ENCODE peak calls at places on chromosomes 4 and X, in six cellular contexts. L, A, O, Z, F and B are unnamed samples.

GRCh38 chr4:32135642-32136041 is 1415.5 kb downstream of the PCDH7 start:
- DNase-seq in L (no peak), A (no peak), O (no peak), Z (no peak), F (no peak), B (no peak)

GRCh38 chrX:109660756-109661155 is 35.8 kb upstream of the KCNE5 start:
- DNase-seq in L (no peak), A (no peak), O (no peak), Z (no peak), F (no peak), B (no peak)

GRCh38 chr4:163544407-163545038 is 50.0 kb downstream of the TMA16 start:
- DNase-seq in L (no peak), A (peak; percentile 78), O (peak; percentile 22), Z (no peak), F (peak; percentile 72), B (peak; percentile 27)

GRCh38 chr4:40525811-40526598 is 103.7 kb downstream of the RBM47 start:
- DNase-seq in L (peak; percentile 51), A (no peak), O (no peak), Z (no peak), F (peak; percentile 45), B (peak; percentile 38)

GRCh38 chr4:187063251-187063650 is 339.6 kb upstream of the FAT1 start:
- DNase-seq in L (no peak), A (no peak), O (no peak), Z (no peak), F (no peak), B (no peak)

GRCh38 chrX:7147431-7147977 is at the start of gene STS:
- DNase-seq in L (no peak), A (peak; percentile 49), O (no peak), Z (no peak), F (no peak), B (no peak)

GRCh38 chr4:151163855-151164254 is 64.4 kb downstream of the RPS3A start:
- DNase-seq in L (no peak), A (no peak), O (no peak), Z (no peak), F (no peak), B (no peak)

GRCh38 chr4:37928896-37929537 is 31.2 kb upstream of the PTTG2 start:
- DNase-seq in L (no peak), A (no peak), O (no peak), Z (no peak), F (no peak), B (no peak)

GRCh38 chrX:95484781-95485180 is 1199.9 kb upstream of the DIAPH2 start:
- DNase-seq in L (no peak), A (no peak), O (no peak), Z (no peak), F (no peak), B (no peak)

GRCh38 chr4:165199722-165200121 is 7.6 kb upstream of the KLHL2 start:
- DNase-seq in L (no peak), A (no peak), O (no peak), Z (no peak), F (no peak), B (no peak)

GRCh38 chr4:142274137-142274536 is 572.0 kb downstream of the INPP4B start:
- DNase-seq in L (no peak), A (no peak), O (no peak), Z (no peak), F (no peak), B (no peak)

GRCh38 chr4:68375667-68376559 is 26.0 kb upstream of the YTHDC1 start:
- DNase-seq in L (peak; percentile 81), A (peak; percentile 66), O (peak; percentile 66), Z (no peak), F (peak; percentile 13), B (no peak)

GRCh38 chrX:120020305-120020704 is 57.2 kb downstream of the RHOXF2B start:
- DNase-seq in L (no peak), A (no peak), O (no peak), Z (no peak), F (no peak), B (no peak)

GRCh38 chrX:120016068-120016441 is 61.4 kb downstream of the RHOXF2B start:
- DNase-seq in L (no peak), A (no peak), O (no peak), Z (no peak), F (no peak), B (no peak)

GRCh38 chrX:120014354-120015129 is 62.9 kb downstream of the RHOXF2B start:
- DNase-seq in L (no peak), A (peak; percentile 50), O (no peak), Z (no peak), F (no peak), B (no peak)

DNA sequence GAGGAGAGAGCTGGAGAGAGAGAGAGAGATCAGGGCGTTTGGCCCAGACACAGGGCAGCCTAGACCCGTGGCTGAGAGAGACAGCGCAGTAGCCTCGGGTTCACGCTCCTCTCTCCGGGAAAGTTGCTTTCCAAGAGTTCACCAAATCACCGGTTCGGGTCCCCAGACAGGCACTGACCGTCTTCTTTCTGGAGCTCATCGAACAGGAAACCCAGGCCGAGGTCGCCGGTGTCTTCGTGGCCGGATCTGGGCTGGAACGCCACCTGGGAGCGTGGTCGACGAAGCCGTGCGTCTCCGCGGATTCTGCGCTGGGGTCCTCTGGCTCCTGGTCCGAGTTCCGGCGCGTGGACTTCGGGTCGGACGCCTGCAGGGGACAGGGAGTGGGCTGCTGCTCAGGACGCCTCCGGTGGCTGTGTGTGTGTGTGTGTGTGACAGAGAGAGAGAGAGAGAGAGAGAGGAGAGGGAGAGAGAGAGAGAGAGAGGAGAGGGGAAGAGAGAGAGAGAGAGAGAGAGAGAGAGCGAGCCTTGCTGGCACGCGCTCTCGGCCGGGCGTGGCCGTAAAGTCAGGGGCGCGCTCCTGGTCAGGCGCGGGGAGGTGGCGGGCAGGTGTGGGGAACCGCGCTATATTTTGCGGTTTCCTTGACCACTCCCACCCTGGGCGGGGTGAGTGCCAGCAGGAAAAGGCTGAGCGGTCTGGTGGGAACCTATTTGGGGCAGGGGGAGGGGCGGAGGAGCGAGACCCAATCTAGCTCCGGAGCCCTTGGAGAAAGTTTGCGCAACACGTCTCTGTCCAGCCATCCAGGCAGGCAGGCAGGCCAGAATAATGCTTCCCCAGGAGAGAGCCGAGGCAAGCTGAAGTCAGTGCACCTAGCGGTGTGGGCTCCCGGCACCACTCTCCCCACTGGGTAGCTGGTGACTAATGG is 62.1 kb downstream of the RHOXF2B start:
- DNase-seq in L (no peak), A (peak; percentile 53), O (no peak), Z (no peak), F (no peak), B (no peak)
- TF ChIP-seq ZNF274 in L (no peak), A (no peak), O (no peak), Z (no peak), F (no peak), B (no peak)

GRCh38 chrX:22314692-22315091 is 42.0 kb downstream of the CBLL2 start:
- DNase-seq in L (no peak), A (no peak), O (no peak), Z (no peak), F (no peak), B (no peak)

GRCh38 chrX:22310779-22311178 is 38.1 kb downstream of the CBLL2 start:
- DNase-seq in L (no peak), A (no peak), O (no peak), Z (no peak), F (no peak), B (no peak)

GRCh38 chrX:22313757-22314156 is 41.0 kb downstream of the CBLL2 start:
- DNase-seq in L (no peak), A (no peak), O (no peak), Z (no peak), F (no peak), B (no peak)

GRCh38 chrX:22314211-22314610 is 41.5 kb downstream of the CBLL2 start:
- DNase-seq in L (no peak), A (no peak), O (no peak), Z (no peak), F (no peak), B (no peak)
- TF ChIP-seq YY1 in L (no peak), A (no peak), O (no peak), Z (no peak), F (no peak), B (no peak)

DNA sequence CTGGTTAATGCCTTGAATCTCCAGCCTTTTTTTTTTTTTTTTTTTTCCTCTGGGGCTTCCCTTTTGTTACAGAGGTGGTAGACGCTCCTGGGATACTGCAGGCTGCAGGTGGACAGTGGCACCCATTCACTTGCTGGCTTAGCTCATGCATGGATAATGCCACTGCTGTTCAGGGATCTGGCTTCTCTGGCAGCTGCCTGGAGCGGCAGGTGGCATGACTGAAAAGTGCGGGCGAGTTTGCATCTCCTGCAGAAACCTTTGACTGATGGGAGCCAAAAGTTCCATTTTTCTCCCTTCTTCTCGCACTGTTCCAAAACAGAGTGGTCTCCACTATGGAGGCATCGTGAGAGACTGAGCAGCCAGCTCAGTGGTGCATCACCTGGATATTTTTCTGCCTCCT is 5.9 kb upstream of the STIM2 start:
- DNase-seq in L (no peak), A (no peak), O (no peak), Z (no peak), F (no peak), B (no peak)
- TF ChIP-seq ZNF274 in L (no peak), A (no peak), O (no peak), Z (no peak), F (no peak), B (no peak)

DNA sequence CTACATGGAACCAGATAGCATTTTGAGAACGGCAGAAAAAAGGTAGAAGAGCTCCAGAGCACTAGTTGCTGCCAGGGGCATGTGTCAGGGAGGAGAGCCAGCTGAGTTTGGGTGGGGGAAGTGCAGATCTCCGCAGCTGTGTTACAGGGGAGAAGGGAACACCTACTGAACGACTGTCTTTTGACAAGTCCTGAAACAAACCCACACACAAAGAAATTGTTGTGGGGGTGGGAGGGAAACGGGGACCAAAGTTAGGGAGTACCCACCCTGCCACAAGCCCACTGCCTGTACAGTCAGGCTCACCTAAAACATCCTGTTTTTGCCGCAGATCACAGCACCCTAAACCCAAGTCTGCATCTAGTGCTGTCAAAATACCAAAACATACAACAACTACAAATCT is 55.5 kb downstream of the LEF1 start:
- DNase-seq in L (no peak), A (no peak), O (no peak), Z (no peak), F (no peak), B (no peak)
- TF ChIP-seq YY1 in L (no peak), A (no peak), O (no peak), Z (no peak), F (no peak), B (no peak)

DNA sequence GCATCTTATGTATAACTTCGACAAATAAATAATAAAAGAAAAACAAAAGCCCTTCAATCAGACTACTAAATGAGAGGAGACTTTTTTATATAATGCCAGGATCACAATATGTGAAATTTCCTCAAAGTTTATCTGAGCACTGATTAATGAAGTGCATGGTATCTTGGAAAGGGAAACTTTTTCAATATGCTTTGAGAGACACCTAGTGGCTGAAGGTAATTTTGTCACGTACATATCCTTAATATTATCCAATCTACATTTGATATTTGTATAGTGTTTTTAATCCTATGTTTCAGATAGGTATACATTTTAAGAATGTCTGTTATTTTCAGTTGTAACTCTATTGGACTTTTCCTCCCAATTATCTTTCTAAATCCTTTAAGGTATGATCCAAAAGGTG is 146.8 kb downstream of the KLHL4 start:
- DNase-seq in L (no peak), A (no peak), O (no peak), Z (no peak), F (peak; percentile 3), B (no peak)
- TF ChIP-seq ZNF274 in L (no peak), A (no peak), O (no peak), Z (no peak), F (no peak), B (no peak)

GRCh38 chrX:39613508-39613921 is 484.2 kb downstream of the BCOR start:
- DNase-seq in L (no peak), A (peak; percentile 49), O (no peak), Z (no peak), F (no peak), B (peak; percentile 38)
- TF ChIP-seq YY1 in L (no peak), A (no peak), O (no peak), Z (no peak), F (no peak), B (no peak)